ENCODE peak calls at places on chromosomes 13 and 19, in eight cellular contexts. F is activated CD8-positive, alpha-beta T cell treated with anti-CD3 and anti-CD28 coated beads for 36 hours; E is GM12865; D is cardiac muscle cell; U is B cell; W is foreskin fibroblast; P is cardiac fibroblast; K is CD8-positive, alpha-beta T cell. M is an unnamed sample.

GRCh38 chr13:51912091-51912490 is 50.3 kb downstream of the CCDC70 start:
- DNase-seq in K (no peak), P (peak), F (no peak), E (no peak), D (no peak), W (no peak), U (no peak), M (no peak)

GRCh38 chr13:52862358-52863206 is 14.1 kb upstream of the PCDH8 start:
- DNase-seq in U (no peak), W (no peak), F (peak), E (peak), K (no peak), P (no peak), D (peak), M (peak)

GRCh38 chr13:110330491-110331001 is 23.5 kb downstream of the COL4A2 start:
- DNase-seq in D (peak), U (no peak), K (no peak), E (no peak), P (no peak), F (no peak), W (peak), M (no peak)

GRCh38 chr13:21979156-21979819 is 308.4 kb downstream of the FGF9 start:
- DNase-seq in D (no peak), P (no peak), E (no peak), U (no peak), W (no peak), F (no peak), K (no peak), M (no peak)

GRCh38 chr19:18264428-18264827 is 9.8 kb downstream of the IQCN start:
- DNase-seq in U (no peak), W (no peak), D (no peak), P (no peak), E (no peak), F (no peak), K (no peak), M (no peak)

GRCh38 chr19:46251415-46251814 is 21.9 kb downstream of the IGFL1 start:
- DNase-seq in K (no peak), D (no peak), W (no peak), F (no peak), P (no peak), E (no peak), U (no peak), M (no peak)

GRCh38 chr13:72782717-72783116 is 784 bp downstream of the PIBF1 start:
- DNase-seq in K (no peak), P (peak), U (no peak), W (no peak), E (peak), D (peak), F (peak), M (no peak)

GRCh38 chr13:98877936-98878335 is 99.9 kb downstream of the DOCK9 start:
- DNase-seq in P (no peak), F (no peak), K (no peak), D (no peak), W (no peak), U (no peak), E (no peak), M (no peak)

GRCh38 chr13:48853381-48854102 is 122.2 kb upstream of the FNDC3A start:
- DNase-seq in P (peak), E (peak), W (peak), F (peak), D (peak), U (no peak), K (no peak), M (no peak)

GRCh38 chr13:31909889-31910551 is 121.6 kb upstream of the FRY start:
- DNase-seq in U (peak), F (peak), E (peak), D (peak), K (peak), P (peak), W (peak), M (peak)

GRCh38 chr19:30855475-30855874 is 483.3 kb downstream of the ZNF536 start:
- DNase-seq in D (no peak), E (no peak), W (no peak), K (no peak), F (no peak), U (no peak), P (no peak), M (no peak)

GRCh38 chr19:21269813-21270212 is 59.4 kb downstream of the ZNF708 start:
- DNase-seq in W (no peak), F (no peak), D (no peak), E (no peak), K (no peak), P (no peak), U (no peak), M (no peak)

GRCh38 chr13:113184568-113185440 is 23.7 kb downstream of the PCID2 start:
- DNase-seq in D (no peak), F (no peak), P (no peak), E (no peak), U (no peak), W (no peak), K (peak), M (no peak)

GRCh38 chr13:114121496-114122466 is 10.6 kb downstream of the RASA3 start:
- DNase-seq in W (no peak), K (no peak), U (no peak), D (no peak), F (peak), E (no peak), P (no peak), M (no peak)

GRCh38 chr13:45015300-45015699 is 26.0 kb downstream of the GPALPP1 start:
- DNase-seq in P (no peak), W (no peak), E (no peak), D (no peak), U (no peak), F (no peak), K (no peak), M (no peak)

GRCh38 chr13:28120317-28120716 is 18.0 kb upstream of the PAN3 start:
- DNase-seq in K (no peak), U (no peak), P (no peak), W (no peak), F (no peak), D (no peak), E (no peak), M (no peak)

GRCh38 chr13:40317980-40318327 is 348.5 kb downstream of the FOXO1 start:
- DNase-seq in K (no peak), F (no peak), U (peak), D (no peak), W (no peak), E (peak), P (no peak), M (no peak)

GRCh38 chr13:74026753-74027152 is 107.5 kb downstream of the KLF12 start:
- DNase-seq in F (peak), E (peak), K (peak), P (peak), D (peak), W (no peak), U (peak), M (peak)

GRCh38 chr19:49331616-49332055 is 3.6 kb upstream of the CD37 start:
- DNase-seq in F (peak), P (peak), U (peak), E (peak), K (peak), D (peak), W (peak), M (peak)

GRCh38 chr19:10228925-10229324 is 2.2 kb downstream of the S1PR2 start:
- DNase-seq in F (peak), P (peak), U (peak), K (peak), W (no peak), E (peak), D (peak), M (peak)

GRCh38 chr13:113152894-113153809 is 5.3 kb upstream of the PROZ start:
- DNase-seq in U (peak), D (peak), E (peak), K (no peak), P (peak), F (peak), W (no peak), M (no peak)

GRCh38 chr13:98575009-98575866 is 1.7 kb downstream of the STK24 start:
- DNase-seq in P (peak), W (no peak), D (no peak), K (no peak), E (no peak), F (no peak), U (no peak), M (no peak)

GRCh38 chr13:28657784-28658538 is 969 bp upstream of the POMP start:
- DNase-seq in U (peak), E (peak), F (no peak), K (no peak), P (peak), D (peak), W (no peak), M (peak)

GRCh38 chr19:30207357-30207756 is 164.8 kb upstream of the ZNF536 start:
- DNase-seq in F (no peak), P (no peak), E (no peak), W (no peak), K (no peak), U (no peak), D (no peak), M (peak)

GRCh38 chr19:45169602-45170001 is 8.4 kb downstream of the TRAPPC6A start:
- DNase-seq in U (no peak), E (no peak), F (no peak), D (no peak), K (no peak), P (no peak), W (no peak), M (no peak)

GRCh38 chr13:31055589-31055988 is 106.1 kb downstream of the HSPH1 start:
- DNase-seq in W (no peak), E (no peak), K (no peak), U (no peak), F (no peak), P (no peak), D (no peak), M (no peak)

GRCh38 chr13:66995366-66995663 is 234.8 kb downstream of the PCDH9 start:
- DNase-seq in K (no peak), P (no peak), U (peak), F (no peak), D (no peak), W (no peak), E (peak), M (peak)

GRCh38 chr19:14916848-14917247 is 24.4 kb upstream of the OR7C2 start:
- DNase-seq in P (no peak), K (no peak), F (peak), D (no peak), E (peak), W (no peak), U (peak), M (no peak)

GRCh38 chr19:51807925-51808324 is 13.0 kb downstream of the FPR3 start:
- DNase-seq in D (no peak), K (no peak), F (no peak), E (no peak), P (no peak), W (no peak), U (no peak), M (no peak)

GRCh38 chr19:56949651-56950050 is 109.1 kb upstream of the PEG3 start:
- DNase-seq in D (no peak), W (no peak), F (no peak), U (no peak), K (no peak), P (no peak), E (no peak), M (no peak)

GRCh38 chr13:106038752-106039151 is 496.7 kb downstream of the EFNB2 start:
- DNase-seq in D (peak), U (no peak), K (no peak), P (peak), W (peak), E (no peak), F (no peak), M (no peak)

GRCh38 chr19:40417714-40417996 is 4.5 kb upstream of the PRX start:
- DNase-seq in E (no peak), P (no peak), K (no peak), U (no peak), F (no peak), D (no peak), W (no peak), M (no peak)

GRCh38 chr13:92103673-92104296 is 705.4 kb downstream of the GPC5 start:
- DNase-seq in D (peak), K (no peak), E (no peak), U (no peak), P (peak), W (no peak), F (no peak), M (no peak)

GRCh38 chr19:52227196-52227940 is 37.5 kb downstream of the PPP2R1A start:
- DNase-seq in P (no peak), D (no peak), F (no peak), E (no peak), U (no peak), K (no peak), W (no peak), M (no peak)

GRCh38 chr19:6108721-6109633 is 1.3 kb downstream of the RFX2 start:
- DNase-seq in F (peak), K (peak), P (peak), U (peak), D (peak), E (peak), W (peak), M (no peak)

GRCh38 chr19:13974073-13974472 is 21.8 kb downstream of the DCAF15 start:
- DNase-seq in E (no peak), F (peak), U (no peak), D (no peak), W (no peak), K (peak), P (no peak), M (no peak)

GRCh38 chr13:28067526-28067925 is 32.9 kb downstream of the FLT3 start:
- DNase-seq in E (no peak), P (no peak), U (no peak), K (no peak), D (no peak), F (no peak), W (no peak), M (no peak)

DNA sequence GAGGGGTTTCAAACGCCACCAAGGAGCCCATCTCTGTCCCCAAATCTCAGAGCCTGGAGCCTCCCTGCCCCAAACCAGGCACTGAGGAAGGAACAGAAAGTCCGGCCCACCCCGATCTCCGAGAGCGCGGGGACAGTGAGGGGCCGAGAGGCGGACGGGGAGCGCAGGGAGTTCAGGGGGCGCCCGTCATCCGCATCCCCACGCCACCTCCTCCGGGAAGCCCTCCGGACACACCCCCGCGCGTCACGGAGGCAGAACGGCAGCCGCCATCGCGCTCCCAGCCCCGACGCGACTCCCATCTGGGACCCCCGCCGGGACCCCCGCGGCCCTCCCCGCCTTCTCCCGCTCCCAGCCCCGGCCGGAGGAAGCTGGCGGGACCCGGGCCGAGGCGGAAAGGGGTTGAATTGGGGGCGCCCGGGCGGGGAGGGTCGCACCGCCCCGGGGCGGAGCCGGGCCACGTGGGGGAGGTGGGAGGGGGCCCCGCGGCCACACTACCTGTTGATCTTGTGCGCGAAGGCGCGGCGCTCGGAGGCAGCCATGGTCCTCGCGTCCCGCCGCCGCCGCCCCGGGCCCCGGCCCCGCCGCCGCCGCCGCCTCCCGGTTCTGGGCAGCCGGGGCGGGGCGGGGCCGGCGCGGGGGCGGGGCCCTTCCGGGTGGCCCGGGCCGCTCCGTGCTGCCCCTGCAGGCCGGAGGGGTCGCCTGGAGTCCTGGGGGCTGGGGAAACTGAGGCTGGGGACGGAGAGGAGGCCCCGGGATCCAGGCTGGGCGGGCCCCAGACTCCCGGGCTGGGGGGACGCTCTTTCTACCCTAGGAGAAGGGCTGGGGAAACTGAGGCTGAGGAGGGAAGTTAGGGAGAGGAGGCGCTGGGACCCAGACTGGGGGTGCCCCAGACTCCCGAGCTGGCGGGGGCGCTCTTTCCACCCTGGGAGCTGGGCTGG is at the start of gene DOCK6:
- DNase-seq in E (peak), F (peak), D (no peak), U (peak), P (no peak), W (peak), K (no peak), M (peak)
- TF ChIP-seq CTCF in E (peak), F (peak), D (peak), U (peak), P (peak), W (peak), K (no peak), M (peak)

GRCh38 chr13:101453784-101454201 is 1.3 kb downstream of the ITGBL1 start:
- DNase-seq in K (no peak), P (no peak), D (peak), F (no peak), E (peak), U (no peak), W (no peak), M (peak)

GRCh38 chr13:101454767-101455166 is 2.3 kb downstream of the ITGBL1 start:
- DNase-seq in E (no peak), U (no peak), P (peak), D (peak), K (no peak), F (no peak), W (no peak), M (no peak)

GRCh38 chr13:101450749-101451130 is 1.7 kb upstream of the ITGBL1 start:
- DNase-seq in U (no peak), K (no peak), F (no peak), W (no peak), E (no peak), D (no peak), P (no peak), M (no peak)

GRCh38 chr13:101451641-101452040 is 834 bp upstream of the ITGBL1 start:
- DNase-seq in F (no peak), K (no peak), D (no peak), U (no peak), E (no peak), W (no peak), P (no peak), M (no peak)

GRCh38 chr13:101452519-101453485 is at the start of gene ITGBL1:
- DNase-seq in E (peak), U (no peak), K (no peak), P (peak), D (peak), F (no peak), W (peak), M (peak)
- TF ChIP-seq CTCF in E (no peak), U (no peak), K (no peak), P (no peak), D (no peak), F (no peak), W (no peak), M (no peak)

GRCh38 chr13:94112731-94113130 is 366.8 kb downstream of the DCT start:
- DNase-seq in U (no peak), F (no peak), P (no peak), D (no peak), K (no peak), W (no peak), E (no peak), M (no peak)
- TF ChIP-seq CTCF in U (no peak), F (no peak), P (no peak), D (no peak), K (no peak), W (peak), E (no peak), M (no peak)

GRCh38 chr19:55096061-55096701 is 20.5 kb downstream of the EPS8L1 start:
- DNase-seq in P (no peak), K (no peak), U (no peak), D (no peak), W (no peak), F (no peak), E (no peak), M (no peak)
- TF ChIP-seq CTCF in P (no peak), K (no peak), U (no peak), D (no peak), W (no peak), F (no peak), E (no peak), M (no peak)